ENCODE peak calls at places on chromosomes 11 and 22, in nine cellular contexts. F, A, D, Y, I, V, Q, J and Z are unnamed samples.
A peak's percentile ranks its signal among the peaks of the same experiment; 100 is the strongest.

GRCh38 chr11:405323-405975 is 9.3 kb downstream of the SIGIRR start:
- DNase-seq in F (no peak), A (no peak), D (no peak), Y (peak; percentile 68), I (no peak), V (peak; percentile 81), Q (no peak), J (no peak), Z (peak; percentile 78)

GRCh38 chr11:66089067-66089466 is 19.0 kb downstream of the PACS1 start:
- DNase-seq in F (no peak), A (no peak), D (no peak), Y (no peak), I (no peak), V (no peak), Q (no peak), J (no peak), Z (no peak)

GRCh38 chr11:96342971-96343711 is at the start of gene MAML2:
- DNase-seq in F (peak; percentile 75), A (peak; percentile 91), D (peak; percentile 89), Y (peak; percentile 94), I (peak; percentile 88), V (peak; percentile 95), Q (peak; percentile 97), J (peak; percentile 87), Z (peak; percentile 91)

GRCh38 chr11:46898396-46899095 is 19.8 kb downstream of the LRP4 start:
- DNase-seq in F (no peak), A (no peak), D (no peak), Y (no peak), I (no peak), V (no peak), Q (no peak), J (no peak), Z (no peak)

GRCh38 chr11:45259607-45260006 is 26.5 kb downstream of the SYT13 start:
- DNase-seq in F (no peak), A (peak; percentile 85), D (no peak), Y (no peak), I (no peak), V (no peak), Q (no peak), J (no peak), Z (no peak)

GRCh38 chr11:19474954-19475811 is 234.4 kb upstream of the E2F8 start:
- DNase-seq in F (peak; percentile 20), A (no peak), D (no peak), Y (no peak), I (peak; percentile 85), V (no peak), Q (peak; percentile 85), J (peak; percentile 87), Z (no peak)

GRCh38 chr22:37069719-37070118 is 18.2 kb downstream of the KCTD17 start:
- DNase-seq in F (no peak), A (no peak), D (no peak), Y (no peak), I (no peak), V (no peak), Q (no peak), J (no peak), Z (no peak)

GRCh38 chr11:27839226-27839913 is 139.1 kb upstream of the BDNF start:
- DNase-seq in F (no peak), A (peak; percentile 33), D (no peak), Y (no peak), I (no peak), V (no peak), Q (no peak), J (no peak), Z (no peak)

GRCh38 chr22:43168416-43169309 is 17.3 kb downstream of the TSPO start:
- DNase-seq in F (no peak), A (no peak), D (no peak), Y (no peak), I (no peak), V (no peak), Q (no peak), J (no peak), Z (no peak)

GRCh38 chr22:17430298-17430900 is 61.1 kb downstream of the CECR2 start:
- DNase-seq in F (no peak), A (no peak), D (no peak), Y (no peak), I (no peak), V (no peak), Q (no peak), J (no peak), Z (peak; percentile 69)

GRCh38 chr22:23404689-23405365 is 175.3 kb downstream of the IGLL1 start:
- DNase-seq in F (no peak), A (peak; percentile 55), D (peak; percentile 6), Y (no peak), I (no peak), V (no peak), Q (no peak), J (no peak), Z (no peak)

GRCh38 chr22:27715078-27715477 is 86.5 kb downstream of the MN1 start:
- DNase-seq in F (peak; percentile 45), A (no peak), D (no peak), Y (peak; percentile 19), I (no peak), V (no peak), Q (peak; percentile 89), J (peak; percentile 78), Z (no peak)

GRCh38 chr11:73314121-73314948 is 6.3 kb downstream of the ARHGEF17 start:
- DNase-seq in F (peak; percentile 75), A (peak; percentile 65), D (no peak), Y (peak; percentile 62), I (no peak), V (peak; percentile 62), Q (peak; percentile 85), J (no peak), Z (peak; percentile 23)

GRCh38 chr11:18191376-18191775 is 18.7 kb downstream of the MRGPRX4 start:
- DNase-seq in F (no peak), A (no peak), D (no peak), Y (no peak), I (no peak), V (no peak), Q (peak; percentile 2), J (no peak), Z (no peak)

GRCh38 chr11:3885855-3886254 is 30.4 kb downstream of the STIM1 start:
- DNase-seq in F (no peak), A (no peak), D (no peak), Y (no peak), I (no peak), V (no peak), Q (no peak), J (no peak), Z (no peak)

GRCh38 chr22:32476286-32476685 is 1.7 kb downstream of the FBXO7 start:
- DNase-seq in F (no peak), A (no peak), D (no peak), Y (no peak), I (no peak), V (no peak), Q (no peak), J (no peak), Z (no peak)

GRCh38 chr11:103624708-103625623 is 411.5 kb upstream of the DDI1 start:
- DNase-seq in F (no peak), A (peak; percentile 70), D (peak; percentile 84), Y (no peak), I (no peak), V (no peak), Q (no peak), J (no peak), Z (no peak)

GRCh38 chr22:35839811-35840739 is 122.4 kb downstream of the APOL5 start:
- DNase-seq in F (peak; percentile 5), A (peak; percentile 94), D (peak; percentile 96), Y (peak; percentile 89), I (peak; percentile 94), V (peak; percentile 87), Q (peak; percentile 83), J (peak; percentile 98), Z (peak; percentile 86)

GRCh38 chr11:17531818-17532131 is 12.4 kb downstream of the USH1C start:
- DNase-seq in F (no peak), A (no peak), D (no peak), Y (no peak), I (no peak), V (no peak), Q (peak; percentile 44), J (no peak), Z (no peak)

GRCh38 chr22:29314537-29315285 is 786 bp downstream of the RASL10A start:
- DNase-seq in F (no peak), A (no peak), D (no peak), Y (no peak), I (no peak), V (no peak), Q (no peak), J (no peak), Z (no peak)

GRCh38 chr22:35337932-35338331 is 38.2 kb downstream of the TOM1 start:
- DNase-seq in F (no peak), A (no peak), D (no peak), Y (no peak), I (no peak), V (peak; percentile 34), Q (no peak), J (no peak), Z (no peak)

GRCh38 chr22:42991010-42991651 is 23.8 kb downstream of the PACSIN2 start:
- DNase-seq in F (no peak), A (no peak), D (no peak), Y (no peak), I (no peak), V (no peak), Q (no peak), J (no peak), Z (no peak)

GRCh38 chr11:46290021-46290420 is 12.6 kb downstream of the CREB3L1 start:
- DNase-seq in F (no peak), A (no peak), D (no peak), Y (no peak), I (no peak), V (no peak), Q (no peak), J (no peak), Z (no peak)

GRCh38 chr11:108559904-108560303 is 33.7 kb downstream of the EXPH5 start:
- DNase-seq in F (no peak), A (no peak), D (peak; percentile 26), Y (no peak), I (no peak), V (no peak), Q (no peak), J (no peak), Z (no peak)

GRCh38 chr11:57240757-57241156 is 3.7 kb upstream of the APLNR start:
- DNase-seq in F (no peak), A (no peak), D (no peak), Y (no peak), I (no peak), V (no peak), Q (no peak), J (no peak), Z (no peak)

GRCh38 chr22:40058265-40058664 is 63.5 kb downstream of the FAM83F start:
- DNase-seq in F (no peak), A (no peak), D (no peak), Y (no peak), I (no peak), V (no peak), Q (no peak), J (no peak), Z (no peak)